ENCODE peak calls at places on chromosome 17, in six cellular contexts. W is stomach, E is sigmoid colon, X is heart right ventricle, P is HFF-Myc, K is left ventricle myocardium inferior. M is an unnamed sample.

GRCh38 chr17:61411114-61411943 is 11.7 kb downstream of the TBX2 start:
- DNase-seq in W (peak), E (peak), X (peak), P (no peak), K (no peak), M (no peak)

GRCh38 chr17:69870751-69871199 is 204.2 kb upstream of the KCNJ16 start:
- DNase-seq in W (no peak), E (no peak), X (no peak), P (peak), K (no peak), M (peak)

GRCh38 chr17:81858967-81859905 is 1.1 kb downstream of the P4HB start:
- DNase-seq in W (no peak), E (no peak), X (no peak), P (no peak), K (no peak), M (no peak)

GRCh38 chr17:50203589-50204345 is 2.3 kb upstream of the COL1A1 start:
- DNase-seq in W (no peak), E (peak), X (no peak), P (peak), K (no peak), M (no peak)

GRCh38 chr17:32350662-32351418 is 883 bp downstream of the ZNF207 start:
- DNase-seq in W (peak), E (no peak), X (peak), P (no peak), K (no peak), M (no peak)

GRCh38 chr17:1099242-1099641 is 80.5 kb downstream of the ABR start:
- DNase-seq in W (no peak), E (no peak), X (no peak), P (no peak), K (no peak), M (no peak)

GRCh38 chr17:17063546-17064122 is 21.4 kb downstream of the MPRIP start:
- DNase-seq in W (peak), E (peak), X (peak), P (no peak), K (peak), M (no peak)

GRCh38 chr17:10523043-10523442 is 4.7 kb upstream of the MYH1 start:
- DNase-seq in W (no peak), E (no peak), X (no peak), P (no peak), K (no peak), M (no peak)

GRCh38 chr17:27760069-27760885 is 40.1 kb downstream of the NOS2 start:
- DNase-seq in W (peak), E (no peak), X (peak), P (no peak), K (peak), M (no peak)

GRCh38 chr17:29760279-29760721 is 137.6 kb upstream of the CORO6 start:
- DNase-seq in W (no peak), E (no peak), X (no peak), P (no peak), K (no peak), M (no peak)

GRCh38 chr17:65936013-65936412 is 255.9 kb downstream of the CEP112 start:
- DNase-seq in W (no peak), E (no peak), X (no peak), P (no peak), K (no peak), M (no peak)

GRCh38 chr17:6574689-6575595 is 18.6 kb upstream of the PITPNM3 start:
- DNase-seq in W (peak), E (no peak), X (peak), P (peak), K (peak), M (no peak)

GRCh38 chr17:31096106-31096436 is 1.3 kb downstream of the NF1 start:
- DNase-seq in W (no peak), E (no peak), X (no peak), P (no peak), K (no peak), M (no peak)

GRCh38 chr17:79677646-79678045 is 53.1 kb upstream of the ENPP7 start:
- DNase-seq in W (peak), E (no peak), X (no peak), P (no peak), K (peak), M (no peak)

GRCh38 chr17:78568051-78568450 is 9.1 kb downstream of the DNAH17 start:
- DNase-seq in W (no peak), E (no peak), X (no peak), P (no peak), K (no peak), M (no peak)

GRCh38 chr17:62995377-62995885 is 29.4 kb downstream of the TANC2 start:
- DNase-seq in W (peak), E (no peak), X (peak), P (peak), K (no peak), M (no peak)

GRCh38 chr17:2949469-2950044 is 113.8 kb downstream of the OR1D5 start:
- DNase-seq in W (peak), E (no peak), X (no peak), P (no peak), K (no peak), M (no peak)

GRCh38 chr17:3712811-3713463 is 10.8 kb upstream of the HASPIN start:
- DNase-seq in W (no peak), E (no peak), X (no peak), P (no peak), K (no peak), M (no peak)

GRCh38 chr17:44235583-44235936 is 16.1 kb upstream of the UBTF start:
- DNase-seq in W (no peak), E (no peak), X (no peak), P (no peak), K (no peak), M (no peak)

GRCh38 chr17:14014647-14015046 is 54.7 kb upstream of the COX10 start:
- DNase-seq in W (no peak), E (no peak), X (no peak), P (no peak), K (no peak), M (peak)

GRCh38 chr17:37158290-37158689 is 209.5 kb downstream of the AATF start:
- DNase-seq in W (no peak), E (no peak), X (no peak), P (no peak), K (no peak), M (no peak)

GRCh38 chr17:83155128-83156081 is 76.0 kb downstream of the METRNL start:
- DNase-seq in W (no peak), E (peak), X (no peak), P (peak), K (no peak), M (peak)

GRCh38 chr17:8056232-8056975 is 17.5 kb downstream of the ALOX15B start:
- DNase-seq in W (peak), E (peak), X (peak), P (no peak), K (no peak), M (peak)

GRCh38 chr17:78324391-78325075 is 35.3 kb downstream of the SOCS3 start:
- DNase-seq in W (no peak), E (peak), X (peak), P (peak), K (peak), M (peak)

GRCh38 chr17:64074704-64075484 is 54.5 kb upstream of the ICAM2 start:
- DNase-seq in W (peak), E (no peak), X (no peak), P (no peak), K (no peak), M (no peak)

GRCh38 chr17:71409712-71410111 is 711.1 kb upstream of the SOX9 start:
- DNase-seq in W (no peak), E (no peak), X (no peak), P (peak), K (no peak), M (no peak)

GRCh38 chr17:17514993-17515920 is 19.1 kb upstream of the RASD1 start:
- DNase-seq in W (no peak), E (no peak), X (no peak), P (no peak), K (no peak), M (peak)

GRCh38 chr17:50565559-50566350 is 5.2 kb downstream of the CACNA1G start:
- DNase-seq in W (no peak), E (no peak), X (no peak), P (no peak), K (no peak), M (no peak)

GRCh38 chr17:19017804-19018599 is 13.4 kb upstream of the FAM83G start:
- DNase-seq in W (no peak), E (no peak), X (no peak), P (no peak), K (no peak), M (no peak)

GRCh38 chr17:80364091-80364691 is 50.8 kb upstream of the ENDOV start:
- DNase-seq in W (no peak), E (peak), X (no peak), P (no peak), K (no peak), M (no peak)

GRCh38 chr17:80180192-80180591 is 10.4 kb downstream of the CARD14 start:
- DNase-seq in W (no peak), E (no peak), X (no peak), P (no peak), K (no peak), M (no peak)

GRCh38 chr17:50317121-50317520 is 28.8 kb upstream of the XYLT2 start:
- DNase-seq in W (no peak), E (no peak), X (no peak), P (no peak), K (no peak), M (no peak)

GRCh38 chr17:50533185-50533584 is 650 bp downstream of the EPN3 start:
- DNase-seq in W (no peak), E (no peak), X (no peak), P (no peak), K (no peak), M (no peak)

GRCh38 chr17:32536736-32537646 is 50.2 kb downstream of the CDK5R1 start:
- DNase-seq in W (no peak), E (no peak), X (no peak), P (no peak), K (no peak), M (no peak)

GRCh38 chr17:47978324-47978723 is 7.4 kb downstream of the CDK5RAP3 start:
- DNase-seq in W (peak), E (peak), X (peak), P (peak), K (peak), M (no peak)

GRCh38 chr17:44269795-44270320 is 1.9 kb upstream of the SLC4A1 start:
- DNase-seq in W (no peak), E (no peak), X (no peak), P (no peak), K (no peak), M (no peak)

GRCh38 chr17:7982666-7983065 is 19.7 kb upstream of the GUCY2D start:
- DNase-seq in W (no peak), E (peak), X (no peak), P (no peak), K (no peak), M (no peak)

DNA sequence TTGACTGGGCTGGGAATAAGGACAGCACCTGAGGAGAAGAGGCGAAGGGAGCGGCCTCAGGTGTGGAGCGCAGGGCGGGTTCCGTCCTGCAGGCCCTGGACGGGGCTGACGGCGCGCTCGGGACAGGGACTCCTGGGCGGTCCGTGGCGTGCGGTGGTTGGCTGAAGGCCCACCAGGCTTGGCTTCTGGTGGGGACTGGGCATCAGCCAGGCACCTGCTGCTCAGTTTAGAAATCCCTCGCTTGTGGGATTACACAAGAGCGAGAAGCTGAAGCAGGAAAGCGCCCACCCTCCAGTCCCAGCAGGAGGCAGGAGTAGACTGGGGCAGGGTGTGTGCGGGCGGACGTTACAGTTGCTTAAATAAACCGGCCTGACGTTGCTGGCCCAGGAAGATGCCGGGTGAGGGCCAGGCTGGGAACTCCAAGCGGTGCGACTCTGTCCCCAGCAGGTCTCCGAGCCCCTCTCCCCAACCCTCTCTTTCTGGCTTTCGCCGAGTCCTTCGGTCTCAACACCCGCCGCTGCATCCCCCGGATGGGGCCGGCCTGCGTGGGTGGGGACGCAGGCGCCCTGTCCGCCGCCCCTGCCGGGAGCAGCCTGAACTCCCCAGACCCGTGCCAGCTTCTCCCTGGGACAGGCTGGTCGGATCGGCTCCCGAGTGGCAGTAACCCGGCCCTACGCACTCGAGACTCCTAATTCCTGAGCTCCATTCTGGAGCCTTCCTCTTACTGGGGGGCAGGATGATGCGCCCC is 639 bp downstream of the MIF4GD start:
- DNase-seq in W (peak), E (peak), X (peak), P (no peak), K (peak), M (no peak)
- TF ChIP-seq CTCF in W (no peak), E (no peak), X (peak), P (peak), K (peak), M (peak)

GRCh38 chr17:45310380-45311324 is 6.2 kb downstream of the MAP3K14 start:
- DNase-seq in W (peak), E (no peak), X (no peak), P (no peak), K (peak), M (no peak)
- H3K4me3 ChIP-seq in W (no peak), E (no peak), X (no peak), P (no peak), K (peak), M (no peak)

GRCh38 chr17:39939588-39940419 is 12.3 kb downstream of the LRRC3C start:
- DNase-seq in W (no peak), E (no peak), X (peak), P (peak), K (no peak), M (no peak)
- TF ChIP-seq CTCF in W (no peak), E (no peak), X (peak), P (peak), K (peak), M (peak)

GRCh38 chr17:74639704-74640142 is 16.2 kb upstream of the CD300E start:
- DNase-seq in W (no peak), E (no peak), X (no peak), P (no peak), K (no peak), M (no peak)
- H3K4me3 ChIP-seq in W (no peak), E (no peak), X (no peak), P (no peak), K (no peak), M (no peak)